ENCODE peak calls at places on chromosomes 16 and 17, in four cellular contexts. Q is substantia nigra, Z is heart right ventricle, O is foreskin keratinocyte. R is an unnamed sample.

GRCh38 chr16:87552072-87552718 is 50.1 kb upstream of the JPH3 start:
- DNase-seq in Z (no peak), Q (no peak), O (no peak), R (no peak)

GRCh38 chr17:5419356-5419958 is at the start of gene NUP88:
- DNase-seq in Z (peak), O (peak), Q (peak), R (peak)

GRCh38 chr17:79042421-79043190 is 18.6 kb downstream of the C1QTNF1 start:
- DNase-seq in Q (no peak), O (peak), Z (peak), R (peak)

GRCh38 chr16:67562918-67563707 is 787 bp downstream of the CTCF start:
- DNase-seq in Z (peak), Q (peak), O (peak), R (peak)

GRCh38 chr16:31458073-31458834 is 1.0 kb upstream of the ARMC5 start:
- DNase-seq in Q (no peak), Z (peak), O (peak), R (peak)

GRCh38 chr17:58056476-58056875 is 26.7 kb upstream of the DYNLL2 start:
- DNase-seq in Q (no peak), O (no peak), Z (no peak), R (no peak)

GRCh38 chr17:72465191-72466024 is 344.6 kb downstream of the SOX9 start:
- DNase-seq in Z (no peak), O (peak), Q (no peak), R (no peak)

GRCh38 chr16:66364959-66365306 is 1.6 kb upstream of the CDH5 start:
- DNase-seq in Q (no peak), Z (no peak), O (peak), R (no peak)

GRCh38 chr16:20674684-20675487 is 22.6 kb downstream of the ACSM1 start:
- DNase-seq in Q (no peak), Z (no peak), O (no peak), R (no peak)

GRCh38 chr17:17540935-17541639 is 44.9 kb upstream of the RASD1 start:
- DNase-seq in Z (no peak), Q (no peak), O (no peak), R (no peak)

GRCh38 chr17:55295411-55296170 is 30.8 kb downstream of the HLF start:
- DNase-seq in Q (peak), O (peak), Z (peak), R (no peak)

GRCh38 chr17:21295036-21295952 is 10.8 kb downstream of the MAP2K3 start:
- DNase-seq in O (peak), Q (no peak), Z (peak), R (peak)

GRCh38 chr17:56824503-56824902 is 9.2 kb downstream of the C17orf67 start:
- DNase-seq in O (no peak), Q (no peak), Z (no peak), R (no peak)

GRCh38 chr17:10558049-10558448 is 8.6 kb upstream of the MYH2 start:
- DNase-seq in Q (no peak), O (no peak), Z (no peak), R (no peak)
- H3K27ac ChIP-seq in Q (no peak), O (no peak), Z (no peak), R (no peak)

DNA sequence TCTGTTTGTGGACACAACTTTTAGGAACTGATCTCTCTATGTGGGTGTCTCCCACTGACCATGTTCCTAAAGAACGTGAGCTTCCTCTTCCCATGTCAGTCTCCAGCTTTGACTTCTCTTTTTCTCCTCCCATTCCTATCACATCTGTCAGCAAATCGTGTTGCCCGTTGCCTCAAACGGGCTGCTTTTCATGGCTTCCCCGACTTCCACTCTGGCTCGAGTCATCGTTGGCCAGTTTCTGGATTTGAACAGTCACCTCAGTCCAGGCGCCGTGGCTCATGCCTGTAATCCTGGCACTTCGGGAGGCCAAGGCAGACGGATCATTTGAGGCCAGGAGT is 5.4 kb downstream of the ABCC1 start:
- DNase-seq in O (no peak), Z (no peak), Q (no peak), R (no peak)
- H3K27ac ChIP-seq in O (no peak), Z (no peak), Q (no peak), R (peak)

DNA sequence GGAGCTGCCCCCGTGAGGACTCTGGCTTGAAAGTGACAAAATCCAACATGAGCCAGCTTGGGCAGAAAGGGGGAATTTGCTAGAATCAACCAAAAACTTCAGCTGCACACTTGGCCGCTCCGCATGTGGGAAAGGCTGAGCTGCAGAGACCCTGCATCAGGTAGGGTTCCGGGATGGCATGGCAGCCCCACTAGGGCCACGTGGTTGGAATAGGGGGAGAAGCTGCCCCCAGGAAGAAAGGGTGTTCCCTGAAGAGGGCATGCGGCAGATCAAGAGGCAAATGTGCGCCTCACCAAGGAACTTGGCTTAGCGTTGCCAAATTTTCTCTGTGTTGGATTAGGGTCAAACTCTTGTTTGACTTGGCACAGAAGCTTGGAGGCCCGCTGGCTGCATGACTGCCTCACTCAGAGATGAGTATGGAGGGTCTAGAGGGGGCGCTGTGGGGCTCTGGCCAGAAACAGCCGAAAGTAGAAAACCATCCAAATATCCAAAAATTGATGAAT is 29.2 kb upstream of the WFIKKN2 start:
- DNase-seq in Q (no peak), Z (no peak), O (no peak), R (no peak)
- H3K27ac ChIP-seq in Q (no peak), Z (no peak), O (no peak), R (no peak)

DNA sequence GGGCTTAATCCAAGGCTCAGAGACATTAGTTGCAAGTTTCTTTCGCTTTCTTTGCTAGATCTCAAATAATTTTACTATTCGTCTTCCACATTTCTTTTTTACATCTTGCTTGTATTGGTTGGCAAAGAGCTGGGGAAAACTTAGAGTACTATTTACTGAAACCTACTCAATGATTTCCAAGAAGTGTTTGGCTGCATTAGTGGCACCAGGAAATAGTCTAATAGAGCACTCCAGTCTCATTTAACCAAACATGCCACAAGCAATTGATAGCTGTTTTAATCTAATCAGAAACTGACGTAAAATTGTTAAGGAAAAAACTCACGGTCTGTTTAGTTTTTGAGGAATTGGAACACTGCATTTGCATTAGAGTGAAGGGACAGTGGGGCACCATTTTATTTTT is 29.0 kb downstream of the NUP93 start:
- DNase-seq in Z (no peak), O (no peak), Q (no peak), R (no peak)
- H3K27ac ChIP-seq in Z (no peak), O (no peak), Q (no peak), R (peak)

GRCh38 chr17:42779304-42779941 is 987 bp upstream of the WNK4 start:
- DNase-seq in Q (no peak), Z (no peak), O (no peak), R (no peak)
- H3K27ac ChIP-seq in Q (no peak), Z (no peak), O (no peak), R (no peak)

R was measured in left lung.